ENCODE peak calls at places on chromosomes 1 and 21, in eight cellular contexts. One of them, this sample, is unnamed.

GRCh38 chr1:185066181-185066580 is 20.8 kb downstream of the RNF2 start:
- DNase-seq in NCI-H2029: no peak
- DNase-seq in caudate nucleus: no peak
- DNase-seq in MCF 10A: no peak
- DNase-seq in astrocyte of the hippocampus: no peak
- DNase-seq in stimulated activated CD8-positive, alpha-beta memory T cell treated with anti-CD3 and anti-CD28 coated beads, Interleukin-7, amount 100 ng/mL, for 1 hour: no peak
- DNase-seq in PC-9: no peak
- DNase-seq in GM12878: no peak
- DNase-seq in this sample: no peak

GRCh38 chr1:29849038-29849750 is 612.9 kb downstream of the PTPRU start:
- DNase-seq in NCI-H2029: no peak
- DNase-seq in caudate nucleus: no peak
- DNase-seq in MCF 10A: peak; percentile 62
- DNase-seq in astrocyte of the hippocampus: peak; percentile 44
- DNase-seq in stimulated activated CD8-positive, alpha-beta memory T cell treated with anti-CD3 and anti-CD28 coated beads, Interleukin-7, amount 100 ng/mL, for 1 hour: no peak
- DNase-seq in PC-9: peak; percentile 33
- DNase-seq in GM12878: peak; percentile 1
- DNase-seq in this sample: peak; percentile 40

GRCh38 chr1:206600527-206600926 is 11.7 kb downstream of the EIF2D start:
- DNase-seq in NCI-H2029: no peak
- DNase-seq in caudate nucleus: no peak
- DNase-seq in MCF 10A: no peak
- DNase-seq in astrocyte of the hippocampus: peak; percentile 64
- DNase-seq in stimulated activated CD8-positive, alpha-beta memory T cell treated with anti-CD3 and anti-CD28 coated beads, Interleukin-7, amount 100 ng/mL, for 1 hour: no peak
- DNase-seq in PC-9: no peak
- DNase-seq in GM12878: no peak
- DNase-seq in this sample: no peak

GRCh38 chr1:110487676-110488075 is 31.3 kb downstream of the KCNA10 start:
- DNase-seq in NCI-H2029: no peak
- DNase-seq in caudate nucleus: no peak
- DNase-seq in MCF 10A: no peak
- DNase-seq in astrocyte of the hippocampus: no peak
- DNase-seq in stimulated activated CD8-positive, alpha-beta memory T cell treated with anti-CD3 and anti-CD28 coated beads, Interleukin-7, amount 100 ng/mL, for 1 hour: no peak
- DNase-seq in PC-9: no peak
- DNase-seq in GM12878: no peak
- DNase-seq in this sample: peak; percentile 53

GRCh38 chr1:186950547-186950946 is 121.8 kb downstream of the PLA2G4A start:
- DNase-seq in NCI-H2029: no peak
- DNase-seq in caudate nucleus: no peak
- DNase-seq in MCF 10A: peak; percentile 97
- DNase-seq in astrocyte of the hippocampus: peak; percentile 23
- DNase-seq in stimulated activated CD8-positive, alpha-beta memory T cell treated with anti-CD3 and anti-CD28 coated beads, Interleukin-7, amount 100 ng/mL, for 1 hour: no peak
- DNase-seq in PC-9: peak; percentile 57
- DNase-seq in GM12878: no peak
- DNase-seq in this sample: peak; percentile 87

GRCh38 chr1:241950390-241950789 is 7.2 kb upstream of the BECN2 start:
- DNase-seq in NCI-H2029: no peak
- DNase-seq in caudate nucleus: no peak
- DNase-seq in MCF 10A: peak; percentile 42
- DNase-seq in astrocyte of the hippocampus: no peak
- DNase-seq in stimulated activated CD8-positive, alpha-beta memory T cell treated with anti-CD3 and anti-CD28 coated beads, Interleukin-7, amount 100 ng/mL, for 1 hour: no peak
- DNase-seq in PC-9: no peak
- DNase-seq in GM12878: no peak
- DNase-seq in this sample: peak; percentile 8

GRCh38 chr21:45303111-45303615 is 15.5 kb upstream of the POFUT2 start:
- DNase-seq in NCI-H2029: no peak
- DNase-seq in caudate nucleus: no peak
- DNase-seq in MCF 10A: no peak
- DNase-seq in astrocyte of the hippocampus: no peak
- DNase-seq in stimulated activated CD8-positive, alpha-beta memory T cell treated with anti-CD3 and anti-CD28 coated beads, Interleukin-7, amount 100 ng/mL, for 1 hour: no peak
- DNase-seq in PC-9: no peak
- DNase-seq in GM12878: no peak
- DNase-seq in this sample: no peak

GRCh38 chr1:175073054-175073453 is 5.4 kb downstream of the TNN start:
- DNase-seq in NCI-H2029: no peak
- DNase-seq in caudate nucleus: no peak
- DNase-seq in MCF 10A: peak; percentile 51
- DNase-seq in astrocyte of the hippocampus: no peak
- DNase-seq in stimulated activated CD8-positive, alpha-beta memory T cell treated with anti-CD3 and anti-CD28 coated beads, Interleukin-7, amount 100 ng/mL, for 1 hour: no peak
- DNase-seq in PC-9: no peak
- DNase-seq in GM12878: no peak
- DNase-seq in this sample: peak; percentile 8

GRCh38 chr1:196466656-196467055 is 141.6 kb downstream of the KCNT2 start:
- DNase-seq in NCI-H2029: no peak
- DNase-seq in caudate nucleus: no peak
- DNase-seq in MCF 10A: peak; percentile 14
- DNase-seq in astrocyte of the hippocampus: peak; percentile 84
- DNase-seq in stimulated activated CD8-positive, alpha-beta memory T cell treated with anti-CD3 and anti-CD28 coated beads, Interleukin-7, amount 100 ng/mL, for 1 hour: no peak
- DNase-seq in PC-9: no peak
- DNase-seq in GM12878: no peak
- DNase-seq in this sample: peak; percentile 87

GRCh38 chr1:206728588-206728987 is 42.0 kb upstream of the IL19 start:
- DNase-seq in NCI-H2029: no peak
- DNase-seq in caudate nucleus: no peak
- DNase-seq in MCF 10A: no peak
- DNase-seq in astrocyte of the hippocampus: no peak
- DNase-seq in stimulated activated CD8-positive, alpha-beta memory T cell treated with anti-CD3 and anti-CD28 coated beads, Interleukin-7, amount 100 ng/mL, for 1 hour: no peak
- DNase-seq in PC-9: no peak
- DNase-seq in GM12878: no peak
- DNase-seq in this sample: no peak

GRCh38 chr21:42375966-42376337 is 9.6 kb upstream of the TFF1 start:
- DNase-seq in NCI-H2029: no peak
- DNase-seq in caudate nucleus: no peak
- DNase-seq in MCF 10A: no peak
- DNase-seq in astrocyte of the hippocampus: no peak
- DNase-seq in stimulated activated CD8-positive, alpha-beta memory T cell treated with anti-CD3 and anti-CD28 coated beads, Interleukin-7, amount 100 ng/mL, for 1 hour: no peak
- DNase-seq in PC-9: no peak
- DNase-seq in GM12878: no peak
- DNase-seq in this sample: no peak

GRCh38 chr1:93021539-93022134 is 57.4 kb upstream of the MTF2 start:
- DNase-seq in NCI-H2029: peak; percentile 57
- DNase-seq in caudate nucleus: no peak
- DNase-seq in MCF 10A: peak; percentile 60
- DNase-seq in astrocyte of the hippocampus: peak; percentile 58
- DNase-seq in stimulated activated CD8-positive, alpha-beta memory T cell treated with anti-CD3 and anti-CD28 coated beads, Interleukin-7, amount 100 ng/mL, for 1 hour: no peak
- DNase-seq in PC-9: no peak
- DNase-seq in GM12878: no peak
- DNase-seq in this sample: peak; percentile 51

GRCh38 chr1:206467915-206468314 is 2.4 kb upstream of the IKBKE start:
- DNase-seq in NCI-H2029: peak; percentile 55
- DNase-seq in caudate nucleus: no peak
- DNase-seq in MCF 10A: peak; percentile 56
- DNase-seq in astrocyte of the hippocampus: no peak
- DNase-seq in stimulated activated CD8-positive, alpha-beta memory T cell treated with anti-CD3 and anti-CD28 coated beads, Interleukin-7, amount 100 ng/mL, for 1 hour: no peak
- DNase-seq in PC-9: no peak
- DNase-seq in GM12878: no peak
- DNase-seq in this sample: no peak

GRCh38 chr21:34996304-34997081 is 52.6 kb downstream of the RUNX1 start:
- DNase-seq in NCI-H2029: no peak
- DNase-seq in caudate nucleus: no peak
- DNase-seq in MCF 10A: no peak
- DNase-seq in astrocyte of the hippocampus: peak; percentile 14
- DNase-seq in stimulated activated CD8-positive, alpha-beta memory T cell treated with anti-CD3 and anti-CD28 coated beads, Interleukin-7, amount 100 ng/mL, for 1 hour: no peak
- DNase-seq in PC-9: no peak
- DNase-seq in GM12878: no peak
- DNase-seq in this sample: no peak

GRCh38 chr1:85607126-85607912 is 26.8 kb downstream of the CCN1 start:
- DNase-seq in NCI-H2029: no peak
- DNase-seq in caudate nucleus: no peak
- DNase-seq in MCF 10A: peak; percentile 91
- DNase-seq in astrocyte of the hippocampus: peak; percentile 99
- DNase-seq in stimulated activated CD8-positive, alpha-beta memory T cell treated with anti-CD3 and anti-CD28 coated beads, Interleukin-7, amount 100 ng/mL, for 1 hour: no peak
- DNase-seq in PC-9: peak; percentile 95
- DNase-seq in GM12878: no peak
- DNase-seq in this sample: peak; percentile 91

GRCh38 chr21:33019885-33020557 is 5.7 kb upstream of the OLIG2 start:
- DNase-seq in NCI-H2029: no peak
- DNase-seq in caudate nucleus: no peak
- DNase-seq in MCF 10A: no peak
- DNase-seq in astrocyte of the hippocampus: no peak
- DNase-seq in stimulated activated CD8-positive, alpha-beta memory T cell treated with anti-CD3 and anti-CD28 coated beads, Interleukin-7, amount 100 ng/mL, for 1 hour: no peak
- DNase-seq in PC-9: no peak
- DNase-seq in GM12878: no peak
- DNase-seq in this sample: peak; percentile 12

GRCh38 chr1:213973129-213973528 is 14.6 kb upstream of the PROX1 start:
- DNase-seq in NCI-H2029: no peak
- DNase-seq in caudate nucleus: no peak
- DNase-seq in MCF 10A: no peak
- DNase-seq in astrocyte of the hippocampus: peak; percentile 56
- DNase-seq in stimulated activated CD8-positive, alpha-beta memory T cell treated with anti-CD3 and anti-CD28 coated beads, Interleukin-7, amount 100 ng/mL, for 1 hour: no peak
- DNase-seq in PC-9: no peak
- DNase-seq in GM12878: no peak
- DNase-seq in this sample: peak; percentile 47

GRCh38 chr1:154747841-154748766 is 122.0 kb downstream of the KCNN3 start:
- DNase-seq in NCI-H2029: no peak
- DNase-seq in caudate nucleus: no peak
- DNase-seq in MCF 10A: no peak
- DNase-seq in astrocyte of the hippocampus: peak; percentile 23
- DNase-seq in stimulated activated CD8-positive, alpha-beta memory T cell treated with anti-CD3 and anti-CD28 coated beads, Interleukin-7, amount 100 ng/mL, for 1 hour: no peak
- DNase-seq in PC-9: no peak
- DNase-seq in GM12878: peak; percentile 66
- DNase-seq in this sample: no peak

GRCh38 chr21:20016431-20017005 is 981.7 kb upstream of the NCAM2 start:
- DNase-seq in NCI-H2029: no peak
- DNase-seq in caudate nucleus: no peak
- DNase-seq in MCF 10A: no peak
- DNase-seq in astrocyte of the hippocampus: no peak
- DNase-seq in stimulated activated CD8-positive, alpha-beta memory T cell treated with anti-CD3 and anti-CD28 coated beads, Interleukin-7, amount 100 ng/mL, for 1 hour: no peak
- DNase-seq in PC-9: no peak
- DNase-seq in GM12878: no peak
- DNase-seq in this sample: no peak

GRCh38 chr21:45584786-45585185 is 42.5 kb upstream of the SLC19A1 start:
- DNase-seq in NCI-H2029: no peak
- DNase-seq in caudate nucleus: no peak
- DNase-seq in MCF 10A: no peak
- DNase-seq in astrocyte of the hippocampus: no peak
- DNase-seq in stimulated activated CD8-positive, alpha-beta memory T cell treated with anti-CD3 and anti-CD28 coated beads, Interleukin-7, amount 100 ng/mL, for 1 hour: no peak
- DNase-seq in PC-9: no peak
- DNase-seq in GM12878: no peak
- DNase-seq in this sample: no peak

GRCh38 chr1:16073490-16074104 is at the start of gene FAM131C:
- DNase-seq in NCI-H2029: no peak
- DNase-seq in caudate nucleus: no peak
- DNase-seq in MCF 10A: peak; percentile 27
- DNase-seq in astrocyte of the hippocampus: peak; percentile 67
- DNase-seq in stimulated activated CD8-positive, alpha-beta memory T cell treated with anti-CD3 and anti-CD28 coated beads, Interleukin-7, amount 100 ng/mL, for 1 hour: no peak
- DNase-seq in PC-9: peak; percentile 52
- DNase-seq in GM12878: no peak
- DNase-seq in this sample: peak; percentile 37

GRCh38 chr1:236131916-236132315 is 10.4 kb upstream of the GPR137B start:
- DNase-seq in NCI-H2029: no peak
- DNase-seq in caudate nucleus: no peak
- DNase-seq in MCF 10A: no peak
- DNase-seq in astrocyte of the hippocampus: no peak
- DNase-seq in stimulated activated CD8-positive, alpha-beta memory T cell treated with anti-CD3 and anti-CD28 coated beads, Interleukin-7, amount 100 ng/mL, for 1 hour: no peak
- DNase-seq in PC-9: no peak
- DNase-seq in GM12878: no peak
- DNase-seq in this sample: no peak

GRCh38 chr1:8858112-8858668 is 20.3 kb downstream of the ENO1 start:
- DNase-seq in NCI-H2029: no peak
- DNase-seq in caudate nucleus: no peak
- DNase-seq in MCF 10A: no peak
- DNase-seq in astrocyte of the hippocampus: peak; percentile 90
- DNase-seq in stimulated activated CD8-positive, alpha-beta memory T cell treated with anti-CD3 and anti-CD28 coated beads, Interleukin-7, amount 100 ng/mL, for 1 hour: no peak
- DNase-seq in PC-9: peak; percentile 82
- DNase-seq in GM12878: no peak
- DNase-seq in this sample: peak; percentile 43

GRCh38 chr1:115924730-115925129 is 51.6 kb upstream of the SLC22A15 start:
- DNase-seq in NCI-H2029: no peak
- DNase-seq in caudate nucleus: no peak
- DNase-seq in MCF 10A: peak; percentile 7
- DNase-seq in astrocyte of the hippocampus: no peak
- DNase-seq in stimulated activated CD8-positive, alpha-beta memory T cell treated with anti-CD3 and anti-CD28 coated beads, Interleukin-7, amount 100 ng/mL, for 1 hour: no peak
- DNase-seq in PC-9: no peak
- DNase-seq in GM12878: no peak
- DNase-seq in this sample: peak; percentile 17

GRCh38 chr21:45421846-45422775 is 17.1 kb downstream of the COL18A1 start:
- DNase-seq in NCI-H2029: no peak
- DNase-seq in caudate nucleus: no peak
- DNase-seq in MCF 10A: no peak
- DNase-seq in astrocyte of the hippocampus: no peak
- DNase-seq in stimulated activated CD8-positive, alpha-beta memory T cell treated with anti-CD3 and anti-CD28 coated beads, Interleukin-7, amount 100 ng/mL, for 1 hour: no peak
- DNase-seq in PC-9: no peak
- DNase-seq in GM12878: no peak
- DNase-seq in this sample: no peak

GRCh38 chr1:110152133-110152785 is 2.0 kb downstream of the SLC6A17 start:
- DNase-seq in NCI-H2029: no peak
- DNase-seq in caudate nucleus: no peak
- DNase-seq in MCF 10A: peak; percentile 28
- DNase-seq in astrocyte of the hippocampus: peak; percentile 29
- DNase-seq in stimulated activated CD8-positive, alpha-beta memory T cell treated with anti-CD3 and anti-CD28 coated beads, Interleukin-7, amount 100 ng/mL, for 1 hour: no peak
- DNase-seq in PC-9: no peak
- DNase-seq in GM12878: no peak
- DNase-seq in this sample: peak; percentile 63

GRCh38 chr1:2466834-2467554 is 9.1 kb upstream of the PLCH2 start:
- DNase-seq in NCI-H2029: no peak
- DNase-seq in caudate nucleus: no peak
- DNase-seq in MCF 10A: no peak
- DNase-seq in astrocyte of the hippocampus: no peak
- DNase-seq in stimulated activated CD8-positive, alpha-beta memory T cell treated with anti-CD3 and anti-CD28 coated beads, Interleukin-7, amount 100 ng/mL, for 1 hour: no peak
- DNase-seq in PC-9: no peak
- DNase-seq in GM12878: no peak
- DNase-seq in this sample: peak; percentile 22

GRCh38 chr1:230661976-230662375 is 19.7 kb downstream of the COG2 start:
- DNase-seq in NCI-H2029: no peak
- DNase-seq in caudate nucleus: no peak
- DNase-seq in MCF 10A: peak; percentile 39
- DNase-seq in astrocyte of the hippocampus: no peak
- DNase-seq in stimulated activated CD8-positive, alpha-beta memory T cell treated with anti-CD3 and anti-CD28 coated beads, Interleukin-7, amount 100 ng/mL, for 1 hour: no peak
- DNase-seq in PC-9: no peak
- DNase-seq in GM12878: no peak
- DNase-seq in this sample: no peak

GRCh38 chr21:45175326-45176085 is 101.1 kb downstream of the ADARB1 start:
- DNase-seq in NCI-H2029: no peak
- DNase-seq in caudate nucleus: no peak
- DNase-seq in MCF 10A: no peak
- DNase-seq in astrocyte of the hippocampus: no peak
- DNase-seq in stimulated activated CD8-positive, alpha-beta memory T cell treated with anti-CD3 and anti-CD28 coated beads, Interleukin-7, amount 100 ng/mL, for 1 hour: no peak
- DNase-seq in PC-9: no peak
- DNase-seq in GM12878: no peak
- DNase-seq in this sample: no peak

GRCh38 chr1:223258751-223259177 is 105.2 kb downstream of the SUSD4 start:
- DNase-seq in NCI-H2029: no peak
- DNase-seq in caudate nucleus: no peak
- DNase-seq in MCF 10A: peak; percentile 98
- DNase-seq in astrocyte of the hippocampus: peak; percentile 73
- DNase-seq in stimulated activated CD8-positive, alpha-beta memory T cell treated with anti-CD3 and anti-CD28 coated beads, Interleukin-7, amount 100 ng/mL, for 1 hour: no peak
- DNase-seq in PC-9: peak; percentile 64
- DNase-seq in GM12878: no peak
- DNase-seq in this sample: peak; percentile 89

GRCh38 chr1:39394598-39394997 is 96.8 kb upstream of the BMP8A start:
- DNase-seq in NCI-H2029: peak; percentile 100
- DNase-seq in caudate nucleus: no peak
- DNase-seq in MCF 10A: peak; percentile 76
- DNase-seq in astrocyte of the hippocampus: no peak
- DNase-seq in stimulated activated CD8-positive, alpha-beta memory T cell treated with anti-CD3 and anti-CD28 coated beads, Interleukin-7, amount 100 ng/mL, for 1 hour: no peak
- DNase-seq in PC-9: peak; percentile 51
- DNase-seq in GM12878: no peak
- DNase-seq in this sample: peak; percentile 73

GRCh38 chr1:175267716-175268416 is 75.3 kb upstream of the KIAA0040 start:
- DNase-seq in NCI-H2029: no peak
- DNase-seq in caudate nucleus: no peak
- DNase-seq in MCF 10A: no peak
- DNase-seq in astrocyte of the hippocampus: no peak
- DNase-seq in stimulated activated CD8-positive, alpha-beta memory T cell treated with anti-CD3 and anti-CD28 coated beads, Interleukin-7, amount 100 ng/mL, for 1 hour: no peak
- DNase-seq in PC-9: no peak
- DNase-seq in GM12878: no peak
- DNase-seq in this sample: no peak

GRCh38 chr1:235617808-235618207 is 31.8 kb downstream of the GNG4 start:
- DNase-seq in NCI-H2029: no peak
- DNase-seq in caudate nucleus: no peak
- DNase-seq in MCF 10A: no peak
- DNase-seq in astrocyte of the hippocampus: peak; percentile 38
- DNase-seq in stimulated activated CD8-positive, alpha-beta memory T cell treated with anti-CD3 and anti-CD28 coated beads, Interleukin-7, amount 100 ng/mL, for 1 hour: no peak
- DNase-seq in PC-9: no peak
- DNase-seq in GM12878: no peak
- DNase-seq in this sample: peak; percentile 49